ENCODE peak calls at places on chromosomes 2 and 18, in four cellular contexts. K is A549, S is GM12878, V is HepG2. D is an unnamed sample.

GRCh38 chr2:219612605-219613286 is 14.7 kb upstream of the SLC4A3 start:
- DNase-seq in K (no peak), S (no peak), V (no peak), D (no peak)

GRCh38 chr2:19911799-19912509 is 10.2 kb upstream of the TTC32 start:
- DNase-seq in K (peak), V (no peak), S (no peak), D (no peak)

GRCh38 chr2:235734168-235734567 is 240.3 kb downstream of the AGAP1 start:
- DNase-seq in K (no peak), S (no peak), V (no peak), D (no peak)

GRCh38 chr18:52999633-53000032 is 659.6 kb downstream of the DCC start:
- DNase-seq in V (no peak), K (no peak), S (no peak), D (no peak)

GRCh38 chr18:45361148-45361851 is 254.0 kb upstream of the SLC14A2 start:
- DNase-seq in S (no peak), V (no peak), K (no peak), D (no peak)

GRCh38 chr2:241010531-241011295 is 12.3 kb downstream of the SNED1 start:
- DNase-seq in K (no peak), S (no peak), V (no peak), D (peak)

GRCh38 chr2:218568190-218569037 is at the start of the genes CNOT9 and USP37:
- DNase-seq in K (peak), S (peak), V (peak), D (peak)

GRCh38 chr18:25726278-25726677 is 364.1 kb downstream of the SS18 start:
- DNase-seq in V (no peak), S (no peak), K (no peak), D (peak)

GRCh38 chr18:74715865-74716712 is 118.4 kb downstream of the ZNF407 start:
- DNase-seq in K (no peak), S (no peak), V (peak), D (no peak)

GRCh38 chr2:44598731-44599529 is 237.2 kb downstream of the CAMKMT start:
- DNase-seq in K (no peak), S (no peak), V (no peak), D (peak)

GRCh38 chr2:44596537-44597320 is 235.0 kb downstream of the CAMKMT start:
- DNase-seq in V (no peak), K (no peak), S (peak), D (no peak)

GRCh38 chr2:44598330-44598729 is 236.6 kb downstream of the CAMKMT start:
- DNase-seq in K (no peak), S (no peak), V (no peak), D (no peak)

DNA sequence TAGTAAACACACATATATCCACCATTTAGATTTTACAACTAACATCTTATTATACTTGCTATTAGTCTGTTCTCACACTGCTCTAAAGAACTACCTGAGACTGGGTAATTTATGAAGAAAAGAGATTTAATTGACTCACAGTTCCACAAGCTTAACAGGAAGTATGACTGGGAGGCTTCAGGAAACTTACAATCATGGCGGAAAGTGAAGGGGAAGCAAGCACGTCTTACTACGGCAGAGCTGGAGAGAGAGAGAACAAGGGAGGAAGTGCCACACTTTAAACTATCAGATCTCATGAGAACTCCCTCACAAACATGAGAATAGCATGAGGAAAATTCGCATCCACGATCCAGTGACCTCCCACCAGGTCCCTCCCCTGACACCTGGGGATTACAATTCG is 240.7 kb downstream of the CAMKMT start:
- DNase-seq in V (no peak), S (no peak), K (no peak), D (no peak)
- TF ChIP-seq PBX3 in V (no peak), S (no peak), K (no peak), D (no peak)

GRCh38 chr2:64675860-64676259 is 22.1 kb upstream of the SERTAD2 start:
- DNase-seq in V (peak), S (no peak), K (peak), D (no peak)
- TF ChIP-seq PBX3 in V (no peak), S (no peak), K (no peak), D (no peak)

DNA sequence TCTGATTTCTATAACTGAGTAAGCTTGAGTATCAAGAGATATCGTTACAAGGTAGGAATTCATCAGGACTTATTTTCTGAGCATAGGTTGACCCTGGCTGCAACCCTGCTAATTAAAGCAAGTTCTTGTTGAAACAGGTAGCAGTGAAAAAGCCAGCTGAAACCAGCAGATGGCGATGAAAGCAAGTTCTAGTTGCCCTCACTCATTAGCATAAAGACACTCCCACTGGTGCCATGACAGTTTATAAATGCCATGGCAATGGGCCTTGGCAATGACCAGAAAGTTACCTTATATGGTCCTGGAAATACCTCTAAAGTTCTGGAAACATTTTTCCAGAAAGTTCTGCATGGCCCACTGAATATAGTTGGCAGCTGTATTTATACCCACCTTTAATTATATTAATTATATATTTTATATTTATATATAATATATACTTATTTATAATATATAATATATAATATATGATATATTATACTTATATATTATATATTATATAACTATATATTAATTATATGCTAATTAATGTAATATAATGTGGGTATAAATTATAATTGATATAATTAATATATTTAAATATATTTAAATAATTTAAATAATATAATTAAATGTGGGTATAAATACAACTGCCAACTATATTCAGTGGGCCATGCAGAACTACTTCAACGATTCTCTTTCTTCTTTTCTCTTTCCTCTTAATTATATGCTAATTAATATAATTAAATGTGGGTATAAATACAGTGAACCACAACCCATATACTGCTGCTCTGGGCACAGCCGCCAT is 188.0 kb downstream of the CDH7 start:
- DNase-seq in V (peak), S (peak), K (peak), D (peak)
- TF ChIP-seq PBX3 in V (no peak), S (no peak), K (no peak), D (no peak)

GRCh38 chr18:49920731-49921130 is 107.4 kb upstream of the ACAA2 start:
- DNase-seq in K (no peak), S (no peak), V (no peak), D (peak)
- TF ChIP-seq PBX3 in K (no peak), S (no peak), V (no peak), D (peak)

DNA sequence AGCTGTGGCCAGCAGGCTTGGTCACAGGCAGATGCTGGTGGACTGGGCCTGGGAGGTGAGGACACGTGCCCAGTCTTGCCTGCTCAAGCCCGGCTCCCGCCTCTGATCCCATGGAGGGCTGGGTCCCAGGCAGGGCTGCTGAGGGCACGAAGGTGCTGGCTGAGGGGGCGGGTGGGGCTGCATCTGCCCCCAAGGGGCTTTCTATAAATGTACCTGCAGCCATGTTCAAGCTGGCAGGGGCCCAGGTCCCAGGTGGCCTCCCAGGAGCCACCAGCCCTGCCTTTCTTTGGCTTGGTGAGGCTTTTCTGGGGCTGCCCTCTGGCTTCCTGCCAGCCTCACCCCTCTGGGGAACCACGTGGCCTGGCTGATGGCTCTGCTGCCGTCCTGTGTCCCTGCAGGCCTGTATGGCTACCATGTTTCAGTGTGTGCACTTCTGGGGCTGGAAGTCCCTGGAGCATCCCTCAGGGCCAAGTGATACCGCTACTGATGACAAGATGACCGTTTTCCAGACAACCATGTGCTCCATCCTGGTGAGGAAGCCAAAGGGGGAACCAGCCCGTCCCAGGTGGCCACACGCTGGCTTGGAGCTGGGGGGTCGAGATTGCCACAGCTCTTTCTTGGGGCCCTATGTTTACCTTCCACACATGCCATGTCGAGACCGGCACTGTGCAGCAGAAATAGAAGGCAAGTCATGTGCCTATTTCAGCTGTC is 23.2 kb downstream of the HJURP start:
- DNase-seq in K (no peak), V (no peak), S (no peak), D (peak)
- TF ChIP-seq PBX3 in K (no peak), V (no peak), S (no peak), D (no peak)

GRCh38 chr2:237625777-237626176 is 1.6 kb upstream of the LRRFIP1 start:
- DNase-seq in S (no peak), K (no peak), V (no peak), D (no peak)
- TF ChIP-seq PBX3 in S (no peak), K (no peak), V (no peak), D (no peak)

DNA sequence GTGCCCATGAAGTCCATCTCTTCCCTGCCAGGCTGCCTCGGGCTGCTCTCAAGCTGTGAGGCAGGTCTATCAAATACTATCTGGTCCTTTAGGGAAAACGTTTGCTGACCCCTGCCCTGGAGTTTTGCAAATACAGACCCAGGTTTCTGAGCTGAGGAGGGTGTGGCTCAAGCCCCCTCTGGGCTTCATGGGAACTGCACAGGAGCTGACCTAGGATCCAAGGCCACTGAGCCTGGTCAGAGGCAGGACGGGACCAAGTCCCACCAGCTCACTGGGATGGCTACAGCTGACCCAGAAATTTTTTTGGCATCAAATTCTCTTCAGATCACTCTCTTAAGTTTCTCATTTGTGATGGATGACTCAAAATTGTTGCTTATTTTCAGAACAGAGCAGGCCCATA is 14.1 kb downstream of the ZNF516 start:
- DNase-seq in K (no peak), V (peak), S (no peak), D (no peak)
- TF ChIP-seq PBX3 in K (no peak), V (no peak), S (no peak), D (no peak)

GRCh38 chr2:105398522-105399206 is at the start of gene FHL2:
- DNase-seq in K (peak), S (no peak), V (peak), D (peak)

GRCh38 chr2:105395691-105396090 is 3.2 kb downstream of the FHL2 start:
- DNase-seq in K (no peak), V (no peak), S (no peak), D (no peak)

GRCh38 chr2:105396254-105397024 is 2.4 kb downstream of the FHL2 start:
- DNase-seq in K (peak), S (no peak), V (peak), D (no peak)

GRCh38 chr2:105397959-105398521 is 811 bp downstream of the FHL2 start:
- DNase-seq in S (no peak), V (no peak), K (no peak), D (no peak)

GRCh38 chr2:105397025-105397722 is 1.7 kb downstream of the FHL2 start:
- DNase-seq in S (no peak), K (peak), V (no peak), D (no peak)
- TF ChIP-seq PBX3 in S (no peak), K (no peak), V (no peak), D (no peak)

D was measured in SK-N-SH.